ENCODE peak calls at places on chromosome 20, in nine cellular contexts. J, Z, V, F, L, E, M, T and S are unnamed samples.

GRCh38 chr20:53021934-53022333 is 49.8 kb downstream of the TSHZ2 start:
- DNase-seq in J (no peak), Z (no peak), V (no peak), F (no peak), L (no peak), E (no peak), M (no peak), T (no peak), S (no peak)

GRCh38 chr20:717817-718216 is 42.2 kb upstream of the SCRT2 start:
- DNase-seq in J (no peak), Z (no peak), V (no peak), F (no peak), L (no peak), E (no peak), M (no peak), T (no peak), S (no peak)

GRCh38 chr20:41436679-41437078 is 70.1 kb upstream of the EMILIN3 start:
- DNase-seq in J (no peak), Z (no peak), V (peak), F (no peak), L (no peak), E (no peak), M (no peak), T (no peak), S (no peak)

GRCh38 chr20:63134201-63134612 is 81.7 kb downstream of the YTHDF1 start:
- DNase-seq in J (no peak), Z (no peak), V (no peak), F (no peak), L (peak), E (no peak), M (no peak), T (no peak), S (no peak)

GRCh38 chr20:4435210-4435609 is 286.5 kb upstream of the PRND start:
- DNase-seq in J (no peak), Z (no peak), V (peak), F (no peak), L (no peak), E (no peak), M (no peak), T (no peak), S (no peak)

GRCh38 chr20:61662946-61663460 is 402.7 kb downstream of the TAF4 start:
- DNase-seq in J (no peak), Z (no peak), V (no peak), F (no peak), L (no peak), E (no peak), M (no peak), T (no peak), S (no peak)

GRCh38 chr20:35497780-35498189 is 31.7 kb downstream of the C20orf173 start:
- DNase-seq in J (no peak), Z (no peak), V (no peak), F (no peak), L (no peak), E (no peak), M (no peak), T (no peak), S (no peak)

GRCh38 chr20:6501061-6501460 is 266.4 kb upstream of the BMP2 start:
- DNase-seq in J (no peak), Z (no peak), V (no peak), F (no peak), L (no peak), E (no peak), M (no peak), T (no peak), S (no peak)

GRCh38 chr20:46309945-46310344 is 1.6 kb upstream of the CDH22 start:
- DNase-seq in J (no peak), Z (no peak), V (no peak), F (no peak), L (no peak), E (no peak), M (no peak), T (no peak), S (no peak)

GRCh38 chr20:330233-331149 is 5.1 kb downstream of the SOX12 start:
- DNase-seq in J (peak), Z (peak), V (peak), F (no peak), L (peak), E (peak), M (no peak), T (no peak), S (peak)

GRCh38 chr20:35200255-35200654 is 26.2 kb upstream of the MMP24 start:
- DNase-seq in J (no peak), Z (no peak), V (peak), F (no peak), L (no peak), E (no peak), M (no peak), T (no peak), S (no peak)

GRCh38 chr20:57395111-57395959 is 4.1 kb downstream of the RBM38 start:
- DNase-seq in J (no peak), Z (no peak), V (no peak), F (no peak), L (no peak), E (no peak), M (no peak), T (no peak), S (no peak)

GRCh38 chr20:25282034-25282781 is 34.3 kb downstream of the PYGB start:
- DNase-seq in J (no peak), Z (peak), V (no peak), F (peak), L (no peak), E (no peak), M (no peak), T (no peak), S (peak)

GRCh38 chr20:9392892-9393857 is 121.2 kb upstream of the LAMP5 start:
- DNase-seq in J (peak), Z (no peak), V (peak), F (peak), L (peak), E (no peak), M (no peak), T (peak), S (peak)

GRCh38 chr20:61254881-61255589 is 3.0 kb downstream of the CDH4 start:
- DNase-seq in J (no peak), Z (no peak), V (peak), F (no peak), L (no peak), E (no peak), M (no peak), T (no peak), S (no peak)

GRCh38 chr20:48822879-48823385 is 4.9 kb downstream of the PREX1 start:
- DNase-seq in J (no peak), Z (no peak), V (no peak), F (no peak), L (no peak), E (no peak), M (peak), T (no peak), S (no peak)

GRCh38 chr20:44247676-44248419 is 740 bp downstream of the GDAP1L1 start:
- DNase-seq in J (peak), Z (no peak), V (peak), F (no peak), L (no peak), E (no peak), M (no peak), T (peak), S (peak)

GRCh38 chr20:20095114-20095872 is 43.0 kb downstream of the CFAP61 start:
- DNase-seq in J (no peak), Z (no peak), V (no peak), F (no peak), L (no peak), E (no peak), M (no peak), T (no peak), S (no peak)

GRCh38 chr20:33604991-33605370 is 57.1 kb upstream of the C20orf144 start:
- DNase-seq in J (no peak), Z (no peak), V (no peak), F (no peak), L (no peak), E (no peak), M (no peak), T (no peak), S (no peak)

GRCh38 chr20:14415492-14415891 is 78.1 kb upstream of the FLRT3 start:
- DNase-seq in J (no peak), Z (no peak), V (no peak), F (no peak), L (no peak), E (no peak), M (no peak), T (no peak), S (no peak)

GRCh38 chr20:38304845-38305447 is 990 bp downstream of the BPI start:
- DNase-seq in J (peak), Z (no peak), V (peak), F (no peak), L (peak), E (no peak), M (no peak), T (peak), S (peak)

GRCh38 chr20:47773381-47773786 is 11.9 kb downstream of the SULF2 start:
- DNase-seq in J (no peak), Z (no peak), V (no peak), F (no peak), L (no peak), E (no peak), M (no peak), T (no peak), S (no peak)

GRCh38 chr20:1844723-1845523 is 50.3 kb upstream of the SIRPA start:
- DNase-seq in J (peak), Z (peak), V (no peak), F (no peak), L (peak), E (peak), M (peak), T (no peak), S (no peak)

GRCh38 chr20:35820715-35821114 is 48.9 kb downstream of the PHF20 start:
- DNase-seq in J (no peak), Z (no peak), V (peak), F (no peak), L (no peak), E (no peak), M (no peak), T (no peak), S (no peak)

GRCh38 chr20:53159144-53159543 is 187.0 kb downstream of the TSHZ2 start:
- DNase-seq in J (no peak), Z (no peak), V (no peak), F (no peak), L (no peak), E (no peak), M (no peak), T (no peak), S (no peak)

GRCh38 chr20:45336530-45337366 is 11.5 kb downstream of the SDC4 start:
- DNase-seq in J (no peak), Z (no peak), V (peak), F (no peak), L (no peak), E (no peak), M (no peak), T (no peak), S (no peak)

GRCh38 chr20:13158339-13158738 is 62.7 kb upstream of the ISM1 start:
- DNase-seq in J (no peak), Z (no peak), V (no peak), F (no peak), L (no peak), E (no peak), M (no peak), T (no peak), S (no peak)

GRCh38 chr20:7911586-7912330 is 28.5 kb downstream of the HAO1 start:
- DNase-seq in J (no peak), Z (no peak), V (no peak), F (no peak), L (no peak), E (no peak), M (no peak), T (no peak), S (no peak)

GRCh38 chr20:49568491-49569151 is 684 bp upstream of the PTGIS start:
- DNase-seq in J (no peak), Z (no peak), V (no peak), F (no peak), L (no peak), E (no peak), M (no peak), T (peak), S (peak)

GRCh38 chr20:49112596-49113274 is 66.6 kb downstream of the CSE1L start:
- DNase-seq in J (no peak), Z (no peak), V (no peak), F (no peak), L (no peak), E (no peak), M (no peak), T (no peak), S (no peak)

GRCh38 chr20:44405246-44405645 is 49.7 kb downstream of the HNF4A start:
- DNase-seq in J (no peak), Z (no peak), V (no peak), F (no peak), L (no peak), E (no peak), M (no peak), T (no peak), S (no peak)

GRCh38 chr20:48064929-48065328 is 279.6 kb upstream of the SULF2 start:
- DNase-seq in J (no peak), Z (no peak), V (peak), F (no peak), L (no peak), E (no peak), M (no peak), T (no peak), S (no peak)

GRCh38 chr20:9359561-9360308 is 154.7 kb upstream of the LAMP5 start:
- DNase-seq in J (no peak), Z (no peak), V (peak), F (no peak), L (peak), E (no peak), M (no peak), T (peak), S (peak)

GRCh38 chr20:33014336-33015113 is 7.0 kb downstream of the BPIFB2 start:
- DNase-seq in J (no peak), Z (no peak), V (no peak), F (no peak), L (no peak), E (no peak), M (no peak), T (peak), S (no peak)

GRCh38 chr20:18971121-18971520 is 157.5 kb downstream of the SCP2D1 start:
- DNase-seq in J (no peak), Z (no peak), V (no peak), F (no peak), L (no peak), E (no peak), M (no peak), T (no peak), S (no peak)

GRCh38 chr20:39041067-39041466 is 78.9 kb downstream of the DHX35 start:
- DNase-seq in J (no peak), Z (no peak), V (no peak), F (no peak), L (no peak), E (no peak), M (no peak), T (no peak), S (no peak)

GRCh38 chr20:33007376-33008335 is at the start of gene BPIFB2:
- DNase-seq in J (no peak), Z (no peak), V (no peak), F (no peak), L (no peak), E (no peak), M (no peak), T (no peak), S (no peak)

GRCh38 chr20:33554914-33555420 is 65.1 kb downstream of the CBFA2T2 start:
- DNase-seq in J (peak), Z (peak), V (peak), F (peak), L (peak), E (no peak), M (peak), T (no peak), S (no peak)